ENCODE peak calls at places on chromosomes 1 and 21, in four cellular contexts. One of them, this sample, is unnamed.

GRCh38 chr1:188825471-188825870 is 1652.2 kb downstream of the BRINP3 start:
- DNase-seq in lower leg skin: no peak
- DNase-seq in testis: no peak
- DNase-seq in AG10803: no peak
- DNase-seq in this sample: no peak

GRCh38 chr1:109767596-109768334 is 4.0 kb upstream of the EPS8L3 start:
- DNase-seq in testis: peak; percentile 21
- DNase-seq in AG10803: no peak
- DNase-seq in lower leg skin: no peak
- DNase-seq in this sample: no peak

GRCh38 chr1:72227667-72228066 is 54.7 kb downstream of the NEGR1 start:
- DNase-seq in AG10803: no peak
- DNase-seq in lower leg skin: no peak
- DNase-seq in testis: no peak
- DNase-seq in this sample: no peak

GRCh38 chr1:204336642-204337041 is 23.1 kb downstream of the PLEKHA6 start:
- DNase-seq in AG10803: no peak
- DNase-seq in testis: no peak
- DNase-seq in lower leg skin: no peak
- DNase-seq in this sample: no peak

GRCh38 chr1:41891403-41891896 is 27.3 kb downstream of the HIVEP3 start:
- DNase-seq in testis: no peak
- DNase-seq in AG10803: no peak
- DNase-seq in lower leg skin: no peak
- DNase-seq in this sample: peak; percentile 9

GRCh38 chr1:97307151-97307550 is 585.6 kb downstream of the PTBP2 start:
- DNase-seq in testis: no peak
- DNase-seq in lower leg skin: no peak
- DNase-seq in AG10803: no peak
- DNase-seq in this sample: no peak

GRCh38 chr1:163240705-163241104 is 38.0 kb upstream of the RGS5 start:
- DNase-seq in AG10803: no peak
- DNase-seq in testis: no peak
- DNase-seq in lower leg skin: peak; percentile 16
- DNase-seq in this sample: no peak

GRCh38 chr21:25360593-25360992 is 246.7 kb downstream of the MRPL39 start:
- DNase-seq in testis: no peak
- DNase-seq in lower leg skin: no peak
- DNase-seq in AG10803: no peak
- DNase-seq in this sample: peak; percentile 11

GRCh38 chr1:57357462-57357861 is 66.4 kb downstream of the DAB1 start:
- DNase-seq in AG10803: no peak
- DNase-seq in lower leg skin: no peak
- DNase-seq in testis: no peak
- DNase-seq in this sample: no peak

GRCh38 chr1:210591214-210591613 is 262.5 kb downstream of the HHAT start:
- DNase-seq in AG10803: no peak
- DNase-seq in testis: no peak
- DNase-seq in lower leg skin: no peak
- DNase-seq in this sample: no peak

GRCh38 chr1:206753141-206753540 is 17.4 kb upstream of the IL19 start:
- DNase-seq in testis: no peak
- DNase-seq in lower leg skin: no peak
- DNase-seq in AG10803: peak; percentile 57
- DNase-seq in this sample: peak; percentile 70

GRCh38 chr1:28111157-28111556 is 22.7 kb upstream of the EYA3 start:
- DNase-seq in testis: no peak
- DNase-seq in lower leg skin: no peak
- DNase-seq in AG10803: no peak
- DNase-seq in this sample: peak; percentile 70

GRCh38 chr1:184753608-184754478 is 815 bp downstream of the EDEM3 start:
- DNase-seq in testis: peak; percentile 48
- DNase-seq in AG10803: peak; percentile 24
- DNase-seq in lower leg skin: no peak
- DNase-seq in this sample: peak; percentile 73

GRCh38 chr1:95888877-95889799 is 655.1 kb downstream of the RWDD3 start:
- DNase-seq in AG10803: no peak
- DNase-seq in testis: no peak
- DNase-seq in lower leg skin: no peak
- DNase-seq in this sample: no peak

GRCh38 chr1:46653405-46653853 is 14.7 kb downstream of the ATPAF1 start:
- DNase-seq in AG10803: peak; percentile 58
- DNase-seq in lower leg skin: no peak
- DNase-seq in testis: no peak
- DNase-seq in this sample: no peak

GRCh38 chr1:26284597-26285351 is 4.9 kb downstream of the SH3BGRL3 start:
- DNase-seq in lower leg skin: peak; percentile 90
- DNase-seq in testis: peak; percentile 78
- DNase-seq in AG10803: peak; percentile 87
- DNase-seq in this sample: peak; percentile 99

GRCh38 chr21:31218830-31219608 is 125.0 kb downstream of the TIAM1 start:
- DNase-seq in testis: peak; percentile 84
- DNase-seq in lower leg skin: peak; percentile 85
- DNase-seq in AG10803: peak; percentile 61
- DNase-seq in this sample: no peak

GRCh38 chr21:31216206-31216605 is 127.9 kb downstream of the TIAM1 start:
- DNase-seq in AG10803: no peak
- DNase-seq in testis: no peak
- DNase-seq in lower leg skin: no peak
- DNase-seq in this sample: no peak

GRCh38 chr21:31221051-31221450 is 123.0 kb downstream of the TIAM1 start:
- DNase-seq in testis: peak; percentile 44
- DNase-seq in lower leg skin: no peak
- DNase-seq in AG10803: no peak
- DNase-seq in this sample: no peak

GRCh38 chr21:31222142-31222541 is 121.9 kb downstream of the TIAM1 start:
- DNase-seq in AG10803: peak; percentile 30
- DNase-seq in testis: no peak
- DNase-seq in lower leg skin: no peak
- DNase-seq in this sample: no peak

GRCh38 chr21:31220567-31220966 is 123.5 kb downstream of the TIAM1 start:
- DNase-seq in AG10803: peak; percentile 34
- DNase-seq in testis: peak; percentile 40
- DNase-seq in lower leg skin: no peak
- DNase-seq in this sample: peak; percentile 24
- H3K4me3 ChIP-seq in AG10803: no peak overlapping the region
- H3K4me3 ChIP-seq in testis: no peak overlapping the region
- H3K4me3 ChIP-seq in lower leg skin: no peak overlapping the region
- H3K4me3 ChIP-seq in this sample: no peak overlapping the region

DNA sequence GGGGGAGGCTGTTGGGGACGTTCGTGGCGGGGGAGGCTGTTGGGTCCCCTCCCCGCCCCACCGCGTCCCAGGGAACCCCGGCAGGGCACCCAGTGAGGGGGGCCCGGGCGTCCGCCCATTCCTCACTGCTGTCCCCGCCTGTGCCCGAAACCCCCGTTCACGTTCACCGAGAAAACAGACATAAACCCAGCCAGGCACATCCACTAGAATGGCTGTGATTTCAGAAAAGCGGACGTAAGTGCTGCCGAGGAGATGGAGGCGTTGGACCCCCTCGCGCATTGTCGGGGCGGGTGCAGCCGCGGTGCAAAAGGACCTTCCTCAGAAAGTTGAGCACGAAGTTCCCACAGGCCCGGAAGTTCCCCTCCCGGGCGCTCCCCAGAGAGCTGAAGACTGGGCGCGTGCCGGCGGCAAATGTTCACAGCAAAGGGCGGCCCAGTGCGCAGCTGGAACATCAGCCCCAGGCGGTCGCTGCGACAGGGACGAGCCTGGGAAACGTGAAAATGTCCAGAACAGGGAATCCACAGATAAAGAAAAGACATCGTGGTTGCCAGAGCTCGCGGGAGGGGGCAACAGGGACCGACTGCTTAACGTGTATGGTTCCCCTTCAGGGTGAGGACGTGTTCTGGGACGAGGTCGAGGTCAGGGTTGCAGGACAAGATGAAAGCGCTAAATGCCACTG is 18.5 kb upstream of the SAMD11 start:
- DNase-seq in testis: peak; percentile 72
- DNase-seq in AG10803: no peak
- DNase-seq in lower leg skin: no peak
- DNase-seq in this sample: peak; percentile 87
- TF ChIP-seq CTCF in testis: no peak
- TF ChIP-seq CTCF in AG10803: no peak
- TF ChIP-seq CTCF in lower leg skin: no peak
- TF ChIP-seq CTCF in this sample: no peak

DNA sequence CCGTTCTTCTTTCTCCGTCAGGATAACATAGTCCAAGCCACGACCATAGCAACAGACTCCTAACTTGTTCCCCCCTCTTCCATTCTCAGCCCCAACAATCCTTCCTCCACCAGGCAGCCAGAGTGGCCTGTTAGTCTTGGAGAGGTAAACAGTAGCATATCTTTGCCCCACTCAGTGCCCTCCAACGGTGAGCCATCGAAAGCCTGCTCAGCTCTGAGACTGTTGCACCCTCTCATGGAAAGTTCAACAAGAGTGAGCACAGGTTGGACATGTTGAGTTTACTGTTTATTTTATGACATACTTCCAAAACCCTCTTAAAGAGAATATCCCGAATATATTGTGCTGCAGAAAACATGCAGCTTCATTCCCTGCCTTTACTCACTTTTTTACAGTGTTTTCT is 30.1 kb upstream of the BACE2 start:
- DNase-seq in lower leg skin: no peak
- DNase-seq in AG10803: no peak
- DNase-seq in testis: no peak
- DNase-seq in this sample: no peak
- H3K4me3 ChIP-seq in lower leg skin: no peak overlapping the region
- H3K4me3 ChIP-seq in AG10803: no peak overlapping the region
- H3K4me3 ChIP-seq in testis: no peak overlapping the region
- H3K4me3 ChIP-seq in this sample: no peak overlapping the region

DNA sequence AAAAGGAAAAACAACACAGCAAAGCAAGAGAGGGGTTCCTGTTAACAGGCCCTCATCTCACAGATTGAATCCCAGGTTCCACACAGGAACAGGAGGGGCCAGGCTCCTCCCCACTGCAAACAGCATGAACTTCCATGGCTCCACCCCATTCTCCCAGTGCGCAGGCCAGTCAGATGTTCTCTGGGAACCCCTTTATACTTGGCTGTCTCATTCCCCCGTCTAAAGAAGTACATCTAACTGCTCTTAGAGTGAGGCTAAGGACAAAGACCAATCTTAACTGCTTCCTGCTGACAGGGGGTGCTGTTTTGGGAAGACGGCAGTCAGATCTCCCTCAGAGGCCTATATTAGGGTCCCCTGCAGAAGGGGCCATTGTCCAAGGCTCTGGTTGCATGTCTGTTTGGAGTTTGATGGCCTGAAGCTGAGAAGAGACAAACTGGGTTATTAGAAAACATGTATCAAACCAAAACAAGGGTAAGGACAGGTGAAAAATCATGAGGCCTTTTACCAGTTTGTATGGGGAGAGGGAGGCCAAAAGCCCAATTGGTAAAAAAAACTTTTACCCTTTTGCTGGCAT is 10.5 kb upstream of the NASP start:
- DNase-seq in lower leg skin: no peak
- DNase-seq in testis: no peak
- DNase-seq in AG10803: no peak
- DNase-seq in this sample: no peak
- TF ChIP-seq CTCF in lower leg skin: no peak
- TF ChIP-seq CTCF in testis: no peak
- TF ChIP-seq CTCF in AG10803: no peak
- TF ChIP-seq CTCF in this sample: no peak

DNA sequence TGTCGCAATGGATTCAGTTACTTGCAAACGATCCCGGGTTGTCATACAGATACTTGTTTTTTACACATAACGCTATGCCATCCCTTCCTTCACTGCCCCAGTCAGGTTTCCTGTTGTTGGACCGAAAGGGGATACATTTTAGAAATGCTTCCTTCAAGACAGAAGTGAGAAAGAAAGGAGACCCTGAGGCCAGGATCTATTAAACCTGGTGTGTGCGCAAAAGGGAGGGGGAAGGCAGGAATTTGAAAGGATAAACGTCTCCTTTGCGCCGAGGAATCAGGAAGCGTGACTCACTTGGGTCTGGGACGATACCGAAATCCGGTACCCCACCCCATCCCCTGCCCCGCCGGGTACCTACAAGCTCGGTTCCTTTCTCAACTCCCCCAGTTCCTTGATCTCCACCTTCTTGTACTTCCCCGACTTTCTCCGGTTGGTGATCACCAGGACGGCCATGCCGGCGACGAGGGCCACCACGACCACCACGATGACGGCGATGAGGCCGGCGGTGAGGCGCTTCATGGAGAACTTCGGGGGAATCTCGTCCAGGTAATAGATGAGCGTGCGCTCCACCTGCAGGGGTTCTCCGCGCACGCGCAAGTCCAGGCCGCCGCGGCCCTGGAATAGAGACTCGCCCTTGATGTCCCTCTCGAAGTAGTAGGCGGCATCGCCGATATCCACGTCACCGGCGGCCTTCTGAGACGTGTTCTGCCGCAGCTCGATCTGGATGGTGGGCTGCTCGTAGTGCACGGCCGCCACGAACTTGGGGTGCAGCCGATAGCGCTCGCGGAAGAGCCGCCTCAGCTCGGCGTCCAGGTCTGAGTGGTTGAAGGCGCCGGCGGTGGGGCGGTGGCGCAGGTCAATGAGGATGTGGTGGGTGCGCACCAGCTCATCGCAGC is 973 bp downstream of the TACSTD2 start:
- DNase-seq in testis: peak; percentile 28
- DNase-seq in lower leg skin: no peak
- DNase-seq in AG10803: no peak
- DNase-seq in this sample: no peak
- H3K4me3 ChIP-seq in testis: peak overlapping the region; percentile 47
- H3K4me3 ChIP-seq in lower leg skin: peak overlapping the region; percentile 16
- H3K4me3 ChIP-seq in AG10803: peak overlapping the region; percentile 41
- H3K4me3 ChIP-seq in this sample: no peak overlapping the region

DNA sequence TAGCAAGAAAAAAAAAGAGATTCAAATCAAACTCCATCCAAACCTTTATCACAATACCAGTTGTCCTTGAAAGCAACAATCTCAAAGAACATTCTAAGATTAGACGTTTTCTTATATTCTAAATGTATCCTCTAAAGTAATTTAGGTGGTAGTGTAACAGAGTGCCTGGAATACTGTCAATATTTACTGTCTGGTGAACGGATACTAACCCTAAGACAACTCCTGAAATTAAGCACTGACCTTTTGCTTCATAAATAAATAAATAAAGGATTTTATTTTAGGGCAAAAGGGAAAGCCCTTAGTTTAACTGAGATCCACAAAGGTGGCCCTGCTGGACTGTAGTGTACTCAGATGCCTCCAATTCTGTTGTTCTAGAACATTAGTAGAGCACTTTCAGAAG is 9.9 kb upstream of the USH2A start:
- DNase-seq in testis: no peak
- DNase-seq in lower leg skin: no peak
- DNase-seq in AG10803: no peak
- DNase-seq in this sample: no peak
- TF ChIP-seq CTCF in testis: no peak
- TF ChIP-seq CTCF in lower leg skin: no peak
- TF ChIP-seq CTCF in AG10803: no peak
- TF ChIP-seq CTCF in this sample: no peak

GRCh38 chr21:45641480-45642035 is 2.0 kb upstream of the PCBP3 start:
- DNase-seq in testis: no peak
- DNase-seq in lower leg skin: no peak
- DNase-seq in AG10803: no peak
- DNase-seq in this sample: no peak
- H3K4me3 ChIP-seq in testis: peak overlapping the region; percentile 51
- H3K4me3 ChIP-seq in lower leg skin: no peak overlapping the region
- H3K4me3 ChIP-seq in AG10803: no peak overlapping the region
- H3K4me3 ChIP-seq in this sample: no peak overlapping the region

This sample was measured in NB4.